ENCODE peak calls at places on chromosomes 2 and 18, in seven cellular contexts. I, G, Q, L, V, H and C are unnamed samples.

GRCh38 chr2:145186303-145186702 is 666.4 kb upstream of the ZEB2 start:
- DNase-seq in Q (no peak), L (no peak), G (no peak), V (no peak), I (no peak), H (no peak), C (no peak)

GRCh38 chr2:68190991-68191731 is 33.5 kb downstream of the PNO1 start:
- DNase-seq in H (no peak), Q (no peak), I (peak), L (no peak), G (no peak), V (no peak), C (no peak)

GRCh38 chr2:5433855-5434254 is 258.3 kb upstream of the SOX11 start:
- DNase-seq in I (no peak), L (no peak), G (no peak), H (no peak), V (no peak), Q (no peak), C (no peak)

GRCh38 chr2:240916571-240917008 is 10.5 kb downstream of the CROCC2 start:
- DNase-seq in Q (no peak), G (peak), V (peak), L (no peak), H (no peak), I (no peak), C (no peak)

GRCh38 chr2:174588463-174588862 is 9.1 kb downstream of the WIPF1 start:
- DNase-seq in V (no peak), G (no peak), Q (no peak), L (no peak), I (no peak), H (no peak), C (no peak)

GRCh38 chr2:40488101-40488598 is 36.3 kb upstream of the SLC8A1 start:
- DNase-seq in V (peak), H (no peak), Q (no peak), I (peak), L (no peak), G (no peak), C (no peak)

GRCh38 chr2:63035169-63035568 is 15.5 kb upstream of the OTX1 start:
- DNase-seq in G (no peak), V (no peak), Q (no peak), L (no peak), H (no peak), I (no peak), C (no peak)

GRCh38 chr18:36772339-36772738 is 56.5 kb downstream of the TPGS2 start:
- DNase-seq in L (no peak), H (no peak), I (no peak), V (no peak), G (no peak), Q (no peak), C (no peak)

GRCh38 chr2:186205243-186205642 is 280.8 kb upstream of the ZC3H15 start:
- DNase-seq in V (no peak), H (no peak), Q (no peak), I (no peak), L (no peak), G (no peak), C (no peak)

GRCh38 chr2:137002911-137003310 is 237.6 kb downstream of the THSD7B start:
- DNase-seq in V (no peak), G (no peak), I (no peak), H (no peak), L (no peak), Q (no peak), C (no peak)

GRCh38 chr2:240832205-240832727 is 12.2 kb upstream of the KIF1A start:
- DNase-seq in V (peak), G (peak), I (peak), Q (peak), L (peak), H (peak), C (peak)

GRCh38 chr18:40841473-40841872 is 1113.6 kb upstream of the PIK3C3 start:
- DNase-seq in H (no peak), L (no peak), V (no peak), Q (no peak), I (no peak), G (no peak), C (no peak)

DNA sequence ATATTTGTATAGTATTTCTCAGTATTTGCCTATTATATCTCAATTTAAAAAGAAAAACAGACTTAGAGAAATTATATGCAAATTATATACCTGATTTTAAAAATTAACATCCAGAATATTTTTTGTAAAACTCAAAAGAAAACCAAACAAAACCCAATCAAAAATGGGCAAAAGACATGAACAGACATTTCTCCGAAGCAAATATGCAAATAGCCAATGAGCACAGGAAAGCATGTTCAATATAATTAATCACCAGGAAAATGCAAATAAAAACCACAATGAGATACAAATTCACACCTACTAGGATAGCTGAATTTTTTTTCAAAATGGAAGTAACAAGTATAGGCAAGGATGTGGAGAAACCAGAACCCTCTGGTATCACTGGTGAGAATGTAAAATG is 108.0 kb downstream of the USP34 start:
- DNase-seq in L (no peak), Q (no peak), I (no peak), V (no peak), H (no peak), G (no peak), C (no peak)
- TF ChIP-seq TAF1 in L (no peak), Q (no peak), I (no peak), V (no peak), H (no peak), G (no peak), C (no peak)

GRCh38 chr2:149422337-149422990 is 92.1 kb downstream of the LYPD6 start:
- DNase-seq in L (no peak), Q (no peak), H (no peak), G (no peak), V (no peak), I (no peak), C (no peak)
- TF ChIP-seq TAF1 in L (no peak), Q (no peak), H (no peak), G (no peak), V (no peak), I (no peak), C (no peak)

DNA sequence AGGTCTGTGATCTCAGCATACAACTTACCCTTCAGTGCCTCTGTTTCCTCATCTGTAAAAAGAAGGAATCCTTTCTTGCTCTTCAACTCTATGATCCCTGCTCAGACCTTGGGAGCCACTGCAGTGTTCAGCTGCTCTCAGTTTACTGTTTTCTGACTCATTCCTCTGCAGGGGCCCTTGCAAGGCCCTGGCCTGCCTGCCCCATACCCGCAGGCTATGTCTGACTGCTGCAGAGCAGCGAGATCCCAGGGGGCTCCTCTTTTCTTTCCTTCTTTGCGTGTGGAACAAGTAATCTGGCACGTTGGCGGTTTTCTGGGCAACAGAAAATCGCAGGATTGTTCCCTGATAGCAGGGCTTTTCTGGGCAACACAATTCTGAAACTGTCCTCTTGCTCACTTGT is 376.0 kb downstream of the DCC start:
- DNase-seq in V (no peak), I (no peak), Q (no peak), G (no peak), L (no peak), H (no peak), C (no peak)
- TF ChIP-seq TAF1 in V (no peak), I (no peak), Q (no peak), G (no peak), L (no peak), H (no peak), C (no peak)

GRCh38 chr18:75025573-75025972 is 183.4 kb downstream of the PTGR3 start:
- DNase-seq in Q (no peak), V (no peak), L (no peak), I (no peak), G (no peak), H (no peak), C (no peak)

GRCh38 chr18:75029456-75029855 is 179.5 kb downstream of the PTGR3 start:
- DNase-seq in Q (no peak), I (no peak), L (no peak), V (no peak), H (no peak), G (no peak), C (no peak)

DNA sequence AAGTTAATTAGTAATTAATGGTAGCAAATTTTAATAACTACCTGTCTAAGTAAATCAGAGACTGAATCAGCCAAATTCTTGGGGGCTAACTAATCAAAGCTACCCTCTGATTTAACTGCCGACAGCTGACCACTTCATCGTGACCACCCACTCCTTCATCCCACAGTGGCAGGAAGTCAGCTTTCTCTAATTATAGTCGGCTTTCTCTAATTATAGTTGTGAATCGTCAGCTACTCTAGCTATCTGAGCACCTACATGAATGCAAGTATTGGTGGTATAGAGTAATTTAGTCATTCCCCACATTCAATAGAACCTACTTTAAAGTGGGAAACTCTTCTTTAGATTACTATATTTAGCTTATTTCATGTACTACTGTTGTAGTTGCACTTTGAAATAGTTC is 185.5 kb downstream of the PTGR3 start:
- DNase-seq in Q (no peak), L (no peak), G (no peak), I (no peak), V (no peak), H (no peak), C (no peak)
- TF ChIP-seq TAF1 in Q (no peak), L (no peak), G (no peak), I (no peak), V (no peak), H (no peak), C (no peak)